ENCODE peak calls at places on chromosome 13, in nine cellular contexts. M is cardiac muscle cell, Q is heart left ventricle, R is adrenal gland, U is AG09319, H is right atrium auricular region, B is AG09309, G is HFFc6, T is PC-3. Z is an unnamed sample.

GRCh38 chr13:27401210-27401609 is 23.2 kb upstream of the GTF3A start:
- DNase-seq in M (no peak), Q (peak), R (peak), U (no peak), H (no peak), B (no peak), G (no peak), T (peak), Z (no peak)

GRCh38 chr13:48334534-48335127 is 31.1 kb downstream of the RB1 start:
- DNase-seq in M (peak), Q (no peak), R (no peak), U (peak), H (no peak), B (peak), G (peak), T (peak), Z (no peak)

GRCh38 chr13:30832377-30832776 is 73.7 kb upstream of the MEDAG start:
- DNase-seq in M (no peak), Q (no peak), R (no peak), U (no peak), H (no peak), B (no peak), G (no peak), T (no peak), Z (no peak)

GRCh38 chr13:43196171-43196611 is 172.8 kb downstream of the DNAJC15 start:
- DNase-seq in M (peak), Q (peak), R (peak), U (no peak), H (no peak), B (no peak), G (no peak), T (no peak), Z (no peak)

GRCh38 chr13:46871557-46871956 is 25.3 kb downstream of the HTR2A start:
- DNase-seq in M (peak), Q (no peak), R (no peak), U (no peak), H (no peak), B (no peak), G (no peak), T (no peak), Z (no peak)

GRCh38 chr13:113060557-113061270 is 44.9 kb upstream of the F7 start:
- DNase-seq in M (no peak), Q (peak), R (no peak), U (no peak), H (no peak), B (no peak), G (no peak), T (no peak), Z (peak)

GRCh38 chr13:113445791-113446487 is 7.3 kb downstream of the ADPRHL1 start:
- DNase-seq in M (no peak), Q (peak), R (no peak), U (no peak), H (no peak), B (no peak), G (no peak), T (no peak), Z (no peak)

GRCh38 chr13:73956101-73956500 is 178.1 kb downstream of the KLF12 start:
- DNase-seq in M (no peak), Q (no peak), R (no peak), U (no peak), H (no peak), B (no peak), G (no peak), T (no peak), Z (no peak)

GRCh38 chr13:23509781-23510543 is 60.2 kb upstream of the TNFRSF19 start:
- DNase-seq in M (peak), Q (no peak), R (no peak), U (no peak), H (no peak), B (peak), G (peak), T (peak), Z (no peak)

GRCh38 chr13:78753457-78753856 is 94.5 kb upstream of the OBI1 start:
- DNase-seq in M (no peak), Q (no peak), R (no peak), U (no peak), H (no peak), B (no peak), G (no peak), T (no peak), Z (no peak)

GRCh38 chr13:113162783-113163685 is 4.6 kb downstream of the PROZ start:
- DNase-seq in M (no peak), Q (no peak), R (no peak), U (no peak), H (no peak), B (no peak), G (no peak), T (no peak), Z (no peak)

GRCh38 chr13:113917523-113918371 is 53.9 kb upstream of the GAS6 start:
- DNase-seq in M (no peak), Q (no peak), R (no peak), U (no peak), H (peak), B (no peak), G (no peak), T (no peak), Z (no peak)

GRCh38 chr13:85166891-85167290 is 632.3 kb downstream of the SLITRK6 start:
- DNase-seq in M (no peak), Q (no peak), R (no peak), U (no peak), H (no peak), B (no peak), G (no peak), T (no peak), Z (no peak)

GRCh38 chr13:57673197-57673596 is 41.7 kb downstream of the PCDH17 start:
- DNase-seq in M (no peak), Q (no peak), R (no peak), U (no peak), H (no peak), B (no peak), G (no peak), T (no peak), Z (no peak)

GRCh38 chr13:28865312-28865711 is 45.2 kb downstream of the MTUS2 start:
- DNase-seq in M (no peak), Q (no peak), R (no peak), U (no peak), H (no peak), B (no peak), G (no peak), T (no peak), Z (no peak)

GRCh38 chr13:43787518-43787891 is 733 bp upstream of the ENOX1 start:
- DNase-seq in M (no peak), Q (no peak), R (no peak), U (no peak), H (no peak), B (no peak), G (no peak), T (peak), Z (no peak)

GRCh38 chr13:105118577-105118976 is 1416.9 kb downstream of the EFNB2 start:
- DNase-seq in M (no peak), Q (no peak), R (no peak), U (no peak), H (no peak), B (no peak), G (no peak), T (no peak), Z (no peak)

DNA sequence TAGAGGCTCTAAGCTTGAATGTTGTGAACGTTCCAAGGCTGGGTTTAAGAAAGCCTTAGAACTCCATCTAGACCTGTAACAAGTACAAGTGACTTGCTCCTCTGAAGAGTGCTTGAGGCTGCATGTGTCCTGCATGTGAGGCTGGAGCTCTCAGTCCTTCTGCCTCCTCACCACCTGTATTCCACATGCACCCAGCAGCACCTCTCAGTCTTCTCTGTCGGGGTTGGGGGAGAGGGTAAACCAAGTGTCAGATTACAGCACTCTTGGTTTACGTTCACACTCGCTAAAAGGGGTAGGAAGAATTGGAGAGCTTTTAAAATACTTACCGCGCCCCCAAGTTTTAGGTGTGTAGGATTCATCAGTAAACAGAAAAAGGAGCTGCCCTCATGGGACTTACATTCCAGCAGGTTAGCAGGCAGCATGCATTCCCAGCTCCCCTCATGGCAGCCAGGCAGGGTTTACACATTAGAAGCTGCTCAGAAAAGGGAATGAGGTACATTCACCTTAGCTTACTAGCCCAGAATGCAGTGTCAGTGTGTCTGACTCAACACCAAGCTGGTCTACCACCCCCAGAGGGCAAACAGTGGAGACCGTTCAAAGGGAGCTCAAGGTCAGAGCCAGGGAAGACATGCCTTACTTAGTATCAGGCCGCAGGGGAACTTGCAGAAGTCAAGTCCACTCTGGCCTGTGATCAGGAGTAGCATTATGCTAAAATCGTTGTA is 248.1 kb downstream of the PCCA start:
- DNase-seq in M (no peak), Q (no peak), R (no peak), U (no peak), H (no peak), B (no peak), G (no peak), T (no peak), Z (no peak)
- TF ChIP-seq CTCF in M (no peak), Q (no peak), R (no peak), U (no peak), H (no peak), B (no peak), G (no peak), T (no peak), Z (no peak)

DNA sequence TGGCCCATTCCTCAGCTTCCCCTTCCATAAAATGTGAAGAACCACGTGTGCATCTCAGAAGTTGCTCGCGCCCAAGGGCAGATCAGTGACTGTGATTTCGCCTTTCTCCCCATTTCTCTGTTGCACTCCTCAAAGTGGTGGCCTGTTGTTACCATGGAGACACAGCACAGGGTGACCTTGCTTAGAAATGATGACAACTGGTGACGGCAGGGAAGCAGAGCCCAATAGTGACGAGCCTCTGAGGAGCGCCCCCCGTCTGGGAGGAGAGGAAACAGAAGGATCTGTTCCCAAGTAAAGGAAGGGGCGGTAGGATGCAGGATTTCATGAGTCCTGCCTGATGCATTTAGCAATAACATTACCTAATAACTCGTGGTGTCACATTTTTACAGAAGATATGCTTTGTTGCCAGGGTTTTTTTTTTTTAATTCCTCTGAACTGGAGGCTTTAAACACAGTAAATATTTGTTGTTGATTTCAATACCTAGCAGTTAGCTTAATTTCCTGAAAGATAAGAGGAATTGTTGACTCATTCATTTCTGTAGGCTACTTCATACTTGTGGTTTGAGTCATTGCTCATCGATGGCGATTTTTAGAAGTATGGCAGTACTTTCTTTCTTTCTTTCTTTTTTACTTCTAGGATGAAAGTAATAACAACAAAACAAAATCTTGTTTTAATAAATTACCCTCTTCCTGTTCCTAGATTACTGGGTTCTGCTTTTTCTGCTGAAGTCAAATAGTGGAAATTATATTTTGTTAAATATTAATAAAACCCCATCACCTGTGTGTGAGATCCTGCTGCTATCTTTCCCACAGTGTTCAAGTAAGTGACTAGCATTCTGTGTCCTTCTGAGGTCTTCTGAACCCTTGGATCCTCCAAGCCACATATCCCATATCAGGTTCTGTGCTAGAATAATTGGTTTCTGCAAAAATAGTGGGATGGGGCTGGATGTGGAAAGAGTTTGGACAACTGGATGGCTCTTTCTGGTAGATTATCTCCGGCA is 36.0 kb downstream of the MBNL2 start:
- DNase-seq in M (peak), Q (peak), R (peak), U (peak), H (peak), B (peak), G (peak), T (peak), Z (peak)
- TF ChIP-seq CTCF in M (peak), Q (no peak), R (no peak), U (peak), H (no peak), B (peak), G (peak), T (peak), Z (no peak)

DNA sequence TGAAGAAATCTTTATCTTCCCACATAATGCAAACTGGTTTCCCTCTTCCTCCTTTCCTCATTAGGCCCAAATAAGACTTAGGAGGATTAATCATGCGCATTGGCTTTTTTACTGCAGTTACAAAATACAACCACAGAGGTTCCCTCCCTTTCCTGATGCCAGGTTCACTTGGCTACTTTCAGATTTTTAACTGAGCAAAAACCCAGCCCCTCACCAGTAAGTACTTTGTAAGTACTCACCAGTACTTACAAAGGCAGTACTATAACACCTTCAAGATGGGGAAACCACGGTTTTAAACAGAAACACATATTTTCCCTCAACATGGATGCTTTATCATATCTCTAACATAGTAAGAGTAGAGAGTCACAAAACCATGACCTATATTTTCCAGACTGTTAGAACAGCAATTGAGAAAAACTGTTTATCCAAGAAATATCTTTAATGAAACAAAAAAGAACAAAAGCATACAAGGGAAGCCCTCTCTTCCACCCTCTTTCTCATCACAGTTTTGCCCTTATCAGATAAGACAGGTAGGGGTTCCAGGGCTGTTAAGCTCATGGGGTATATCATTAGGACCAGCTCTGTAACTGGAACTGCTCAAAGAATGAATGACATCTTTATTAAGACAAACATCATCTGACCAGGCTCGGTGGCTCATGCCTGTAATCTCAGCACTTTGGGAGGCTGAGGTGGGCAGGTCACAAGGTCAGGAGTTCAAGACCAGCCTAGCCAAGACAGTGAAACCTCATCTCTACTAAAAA is 12.7 kb downstream of the FOXO1 start:
- DNase-seq in M (peak), Q (no peak), R (no peak), U (no peak), H (no peak), B (peak), G (no peak), T (no peak), Z (no peak)
- TF ChIP-seq CTCF in M (peak), Q (no peak), R (peak), U (no peak), H (no peak), B (no peak), G (no peak), T (no peak), Z (no peak)

GRCh38 chr13:41137241-41137640 is 4.6 kb upstream of the KBTBD6 start:
- DNase-seq in M (no peak), Q (no peak), R (no peak), U (no peak), H (no peak), B (no peak), G (no peak), T (peak), Z (no peak)

GRCh38 chr13:41136396-41137031 is 3.9 kb upstream of the KBTBD6 start:
- DNase-seq in M (no peak), Q (no peak), R (no peak), U (no peak), H (no peak), B (no peak), G (no peak), T (peak), Z (no peak)

GRCh38 chr13:41130356-41130755 is 2.2 kb downstream of the KBTBD6 start:
- DNase-seq in M (no peak), Q (no peak), R (no peak), U (no peak), H (no peak), B (no peak), G (no peak), T (no peak), Z (no peak)

GRCh38 chr13:41133951-41134350 is 1.3 kb upstream of the KBTBD6 start:
- DNase-seq in M (no peak), Q (no peak), R (no peak), U (no peak), H (no peak), B (no peak), G (no peak), T (no peak), Z (no peak)

DNA sequence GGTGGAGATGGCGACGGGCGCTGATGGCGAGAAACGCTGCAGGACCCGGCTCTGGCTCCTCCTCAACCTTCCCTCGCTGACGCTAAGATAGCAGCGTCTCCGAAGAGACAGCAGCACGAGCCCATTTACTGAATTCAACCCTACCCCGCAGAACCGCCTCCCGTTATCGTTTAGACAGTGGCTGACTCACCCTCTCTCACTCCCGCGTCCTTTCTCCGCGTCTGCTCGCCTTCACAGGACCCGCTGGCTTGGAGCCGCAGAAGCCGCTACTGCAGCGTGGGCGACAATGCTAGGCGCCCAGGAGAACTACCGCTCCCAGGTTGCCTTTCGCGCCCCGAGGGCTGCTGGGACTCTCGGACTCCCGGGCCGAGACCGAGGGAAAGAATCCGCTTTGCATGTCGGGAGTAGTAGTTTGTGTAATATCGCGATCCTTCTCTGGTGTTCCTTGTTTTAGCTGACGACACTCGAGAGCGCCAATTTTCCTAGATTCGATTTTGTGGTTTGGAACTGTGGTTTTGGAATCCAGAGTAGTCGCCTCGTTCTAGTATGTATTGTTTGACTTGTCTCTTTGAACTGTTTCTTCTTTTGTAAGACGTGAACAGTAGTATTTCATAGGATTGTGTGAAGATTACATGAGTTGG is at the start of gene KBTBD6:
- DNase-seq in M (peak), Q (peak), R (peak), U (peak), H (peak), B (peak), G (peak), T (peak), Z (peak)
- TF ChIP-seq CTCF in M (no peak), Q (no peak), R (no peak), U (no peak), H (no peak), B (no peak), G (no peak), T (no peak), Z (no peak)